ENCODE peak calls at places on chromosomes 4 and X, in four cellular contexts. H, Q, M and T are unnamed samples.

GRCh38 chr4:81498046-81498445 is 26.3 kb upstream of the RASGEF1B start:
- DNase-seq in H (no peak), M (no peak), Q (no peak), T (no peak)

GRCh38 chr4:121698119-121698732 is 1.4 kb upstream of the ANXA5 start:
- DNase-seq in M (no peak), H (no peak), Q (no peak), T (no peak)

GRCh38 chr4:88765729-88766128 is 68.1 kb upstream of the NAP1L5 start:
- DNase-seq in Q (no peak), H (no peak), M (no peak), T (no peak)

GRCh38 chr4:39732728-39733127 is 34.8 kb downstream of the UBE2K start:
- DNase-seq in M (no peak), Q (no peak), H (no peak), T (no peak)

GRCh38 chrX:150690126-150690525 is 3.1 kb upstream of the MTMR1 start:
- DNase-seq in Q (no peak), H (no peak), M (no peak), T (no peak)

GRCh38 chrX:47573334-47574095 is 8.7 kb upstream of the TIMP1 start:
- DNase-seq in Q (no peak), H (no peak), M (no peak), T (no peak)

GRCh38 chr4:61678297-61678696 is 478.2 kb downstream of the ADGRL3 start:
- DNase-seq in H (no peak), Q (no peak), M (no peak), T (no peak)

GRCh38 chr4:106287353-106287969 is 28.5 kb downstream of the TBCK start:
- DNase-seq in M (no peak), Q (no peak), H (no peak), T (no peak)

GRCh38 chrX:72367524-72367923 is 61.8 kb upstream of the CITED1 start:
- DNase-seq in Q (no peak), H (no peak), M (no peak), T (no peak)

GRCh38 chr4:71366776-71367175 is 28.0 kb downstream of the SLC4A4 start:
- DNase-seq in M (peak), H (no peak), Q (no peak), T (no peak)